ENCODE peak calls at places on chromosomes 4 and X, in nine cellular contexts. One of them, this sample, is unnamed.

GRCh38 chr4:173538148-173538902 is 8.3 kb upstream of the HAND2 start:
- DNase-seq in choroid plexus epithelial cell: no peak
- DNase-seq in bronchial epithelial cell: no peak
- DNase-seq in astrocyte of the cerebellum: no peak
- DNase-seq in CD8-positive, alpha-beta T cell: no peak
- DNase-seq in transverse colon: no peak
- DNase-seq in GM13976: no peak
- DNase-seq in GM13977: no peak
- DNase-seq in fibroblast of the aortic adventitia: peak
- DNase-seq in this sample: no peak

GRCh38 chr4:108359130-108359709 is 190.5 kb upstream of the LEF1 start:
- DNase-seq in choroid plexus epithelial cell: no peak
- DNase-seq in bronchial epithelial cell: no peak
- DNase-seq in astrocyte of the cerebellum: no peak
- DNase-seq in CD8-positive, alpha-beta T cell: peak
- DNase-seq in transverse colon: no peak
- DNase-seq in GM13976: no peak
- DNase-seq in GM13977: no peak
- DNase-seq in fibroblast of the aortic adventitia: no peak
- DNase-seq in this sample: no peak

GRCh38 chrX:111490683-111491082 is 20.8 kb upstream of the SERTM2 start:
- DNase-seq in choroid plexus epithelial cell: no peak
- DNase-seq in bronchial epithelial cell: no peak
- DNase-seq in astrocyte of the cerebellum: no peak
- DNase-seq in CD8-positive, alpha-beta T cell: no peak
- DNase-seq in transverse colon: no peak
- DNase-seq in GM13976: no peak
- DNase-seq in GM13977: no peak
- DNase-seq in fibroblast of the aortic adventitia: no peak
- DNase-seq in this sample: no peak

GRCh38 chrX:66046612-66047235 is 6.8 kb upstream of the VSIG4 start:
- DNase-seq in choroid plexus epithelial cell: no peak
- DNase-seq in bronchial epithelial cell: no peak
- DNase-seq in astrocyte of the cerebellum: no peak
- DNase-seq in CD8-positive, alpha-beta T cell: no peak
- DNase-seq in transverse colon: no peak
- DNase-seq in GM13976: no peak
- DNase-seq in GM13977: peak
- DNase-seq in fibroblast of the aortic adventitia: no peak
- DNase-seq in this sample: no peak

GRCh38 chr4:183249854-183250253 is 70.2 kb downstream of the CLDN22 start:
- DNase-seq in choroid plexus epithelial cell: peak
- DNase-seq in bronchial epithelial cell: peak
- DNase-seq in astrocyte of the cerebellum: peak
- DNase-seq in CD8-positive, alpha-beta T cell: no peak
- DNase-seq in transverse colon: peak
- DNase-seq in GM13976: peak
- DNase-seq in GM13977: peak
- DNase-seq in fibroblast of the aortic adventitia: peak
- DNase-seq in this sample: peak

GRCh38 chr4:6504900-6505496 is 32.6 kb upstream of the PPP2R2C start:
- DNase-seq in choroid plexus epithelial cell: peak
- DNase-seq in bronchial epithelial cell: no peak
- DNase-seq in astrocyte of the cerebellum: no peak
- DNase-seq in CD8-positive, alpha-beta T cell: no peak
- DNase-seq in transverse colon: no peak
- DNase-seq in GM13976: no peak
- DNase-seq in GM13977: no peak
- DNase-seq in fibroblast of the aortic adventitia: no peak
- DNase-seq in this sample: peak

GRCh38 chrX:11040405-11040804 is 70.7 kb upstream of the HCCS start:
- DNase-seq in choroid plexus epithelial cell: peak
- DNase-seq in bronchial epithelial cell: no peak
- DNase-seq in astrocyte of the cerebellum: no peak
- DNase-seq in CD8-positive, alpha-beta T cell: no peak
- DNase-seq in transverse colon: no peak
- DNase-seq in GM13976: no peak
- DNase-seq in GM13977: no peak
- DNase-seq in fibroblast of the aortic adventitia: peak
- DNase-seq in this sample: no peak

GRCh38 chr4:84239278-84239845 is 259.7 kb downstream of the NKX6-1 start:
- DNase-seq in choroid plexus epithelial cell: no peak
- DNase-seq in bronchial epithelial cell: no peak
- DNase-seq in astrocyte of the cerebellum: no peak
- DNase-seq in CD8-positive, alpha-beta T cell: no peak
- DNase-seq in transverse colon: no peak
- DNase-seq in GM13976: no peak
- DNase-seq in GM13977: no peak
- DNase-seq in fibroblast of the aortic adventitia: no peak
- DNase-seq in this sample: no peak

GRCh38 chr4:87530868-87531267 is 1.7 kb upstream of the SPARCL1 start:
- DNase-seq in choroid plexus epithelial cell: peak
- DNase-seq in bronchial epithelial cell: peak
- DNase-seq in astrocyte of the cerebellum: peak
- DNase-seq in CD8-positive, alpha-beta T cell: no peak
- DNase-seq in transverse colon: peak
- DNase-seq in GM13976: no peak
- DNase-seq in GM13977: no peak
- DNase-seq in fibroblast of the aortic adventitia: peak
- DNase-seq in this sample: peak

GRCh38 chr4:123121241-123121907 is 199.0 kb upstream of the NUDT6 start:
- DNase-seq in choroid plexus epithelial cell: peak
- DNase-seq in bronchial epithelial cell: peak
- DNase-seq in astrocyte of the cerebellum: no peak
- DNase-seq in CD8-positive, alpha-beta T cell: no peak
- DNase-seq in transverse colon: no peak
- DNase-seq in GM13976: no peak
- DNase-seq in GM13977: no peak
- DNase-seq in fibroblast of the aortic adventitia: no peak
- DNase-seq in this sample: peak

GRCh38 chrX:50448565-50448964 is 22.1 kb downstream of the DGKK start:
- DNase-seq in choroid plexus epithelial cell: no peak
- DNase-seq in bronchial epithelial cell: peak
- DNase-seq in astrocyte of the cerebellum: no peak
- DNase-seq in CD8-positive, alpha-beta T cell: no peak
- DNase-seq in transverse colon: peak
- DNase-seq in GM13976: no peak
- DNase-seq in GM13977: no peak
- DNase-seq in fibroblast of the aortic adventitia: no peak
- DNase-seq in this sample: no peak

GRCh38 chr4:48944252-48944651 is 37.7 kb upstream of the OCIAD2 start:
- DNase-seq in choroid plexus epithelial cell: no peak
- DNase-seq in bronchial epithelial cell: peak
- DNase-seq in astrocyte of the cerebellum: no peak
- DNase-seq in CD8-positive, alpha-beta T cell: no peak
- DNase-seq in transverse colon: peak
- DNase-seq in GM13976: no peak
- DNase-seq in GM13977: no peak
- DNase-seq in fibroblast of the aortic adventitia: no peak
- DNase-seq in this sample: peak

GRCh38 chrX:77346859-77347258 is 100.3 kb upstream of the FGF16 start:
- DNase-seq in choroid plexus epithelial cell: no peak
- DNase-seq in bronchial epithelial cell: no peak
- DNase-seq in astrocyte of the cerebellum: no peak
- DNase-seq in CD8-positive, alpha-beta T cell: no peak
- DNase-seq in transverse colon: no peak
- DNase-seq in GM13976: no peak
- DNase-seq in GM13977: no peak
- DNase-seq in fibroblast of the aortic adventitia: peak
- DNase-seq in this sample: no peak

GRCh38 chr4:153488719-153489384 is 22.7 kb downstream of the TMEM131L start:
- DNase-seq in choroid plexus epithelial cell: no peak
- DNase-seq in bronchial epithelial cell: no peak
- DNase-seq in astrocyte of the cerebellum: no peak
- DNase-seq in CD8-positive, alpha-beta T cell: no peak
- DNase-seq in transverse colon: no peak
- DNase-seq in GM13976: no peak
- DNase-seq in GM13977: no peak
- DNase-seq in fibroblast of the aortic adventitia: no peak
- DNase-seq in this sample: peak

GRCh38 chr4:14926368-14926767 is 75.9 kb upstream of the CPEB2 start:
- DNase-seq in choroid plexus epithelial cell: no peak
- DNase-seq in bronchial epithelial cell: no peak
- DNase-seq in astrocyte of the cerebellum: no peak
- DNase-seq in CD8-positive, alpha-beta T cell: no peak
- DNase-seq in transverse colon: no peak
- DNase-seq in GM13976: no peak
- DNase-seq in GM13977: no peak
- DNase-seq in fibroblast of the aortic adventitia: no peak
- DNase-seq in this sample: no peak

GRCh38 chr4:153962311-153963039 is 173.6 kb upstream of the SFRP2 start:
- DNase-seq in choroid plexus epithelial cell: no peak
- DNase-seq in bronchial epithelial cell: no peak
- DNase-seq in astrocyte of the cerebellum: no peak
- DNase-seq in CD8-positive, alpha-beta T cell: no peak
- DNase-seq in transverse colon: no peak
- DNase-seq in GM13976: no peak
- DNase-seq in GM13977: no peak
- DNase-seq in fibroblast of the aortic adventitia: no peak
- DNase-seq in this sample: no peak

GRCh38 chrX:47572773-47573333 is 9.4 kb upstream of the TIMP1 start:
- DNase-seq in choroid plexus epithelial cell: no peak
- DNase-seq in bronchial epithelial cell: no peak
- DNase-seq in astrocyte of the cerebellum: no peak
- DNase-seq in CD8-positive, alpha-beta T cell: no peak
- DNase-seq in transverse colon: no peak
- DNase-seq in GM13976: no peak
- DNase-seq in GM13977: no peak
- DNase-seq in fibroblast of the aortic adventitia: no peak
- DNase-seq in this sample: no peak
- TF ChIP-seq CTCF in choroid plexus epithelial cell: no peak
- TF ChIP-seq CTCF in bronchial epithelial cell: no peak
- TF ChIP-seq CTCF in astrocyte of the cerebellum: no peak
- TF ChIP-seq CTCF in CD8-positive, alpha-beta T cell: no peak
- TF ChIP-seq CTCF in transverse colon: no peak
- TF ChIP-seq CTCF in GM13976: no peak
- TF ChIP-seq CTCF in GM13977: no peak
- TF ChIP-seq CTCF in fibroblast of the aortic adventitia: no peak
- TF ChIP-seq CTCF in this sample: no peak

GRCh38 chr4:110195561-110196205 is 2.7 kb downstream of the ELOVL6 start:
- DNase-seq in choroid plexus epithelial cell: peak
- DNase-seq in bronchial epithelial cell: peak
- DNase-seq in astrocyte of the cerebellum: no peak
- DNase-seq in CD8-positive, alpha-beta T cell: peak
- DNase-seq in transverse colon: no peak
- DNase-seq in GM13976: peak
- DNase-seq in GM13977: peak
- DNase-seq in fibroblast of the aortic adventitia: peak
- DNase-seq in this sample: peak

GRCh38 chr4:110196206-110196870 is 2.1 kb downstream of the ELOVL6 start:
- DNase-seq in choroid plexus epithelial cell: peak
- DNase-seq in bronchial epithelial cell: no peak
- DNase-seq in astrocyte of the cerebellum: no peak
- DNase-seq in CD8-positive, alpha-beta T cell: peak
- DNase-seq in transverse colon: peak
- DNase-seq in GM13976: peak
- DNase-seq in GM13977: peak
- DNase-seq in fibroblast of the aortic adventitia: peak
- DNase-seq in this sample: peak

GRCh38 chr4:110197421-110198398 is 705 bp downstream of the ELOVL6 start:
- DNase-seq in choroid plexus epithelial cell: peak
- DNase-seq in bronchial epithelial cell: no peak
- DNase-seq in astrocyte of the cerebellum: no peak
- DNase-seq in CD8-positive, alpha-beta T cell: peak
- DNase-seq in transverse colon: peak
- DNase-seq in GM13976: peak
- DNase-seq in GM13977: peak
- DNase-seq in fibroblast of the aortic adventitia: peak
- DNase-seq in this sample: peak

GRCh38 chr4:110198472-110199419 is at the start of gene ELOVL6:
- DNase-seq in choroid plexus epithelial cell: peak
- DNase-seq in bronchial epithelial cell: peak
- DNase-seq in astrocyte of the cerebellum: peak
- DNase-seq in CD8-positive, alpha-beta T cell: peak
- DNase-seq in transverse colon: peak
- DNase-seq in GM13976: peak
- DNase-seq in GM13977: peak
- DNase-seq in fibroblast of the aortic adventitia: peak
- DNase-seq in this sample: peak

GRCh38 chr4:110196871-110197420 is 1.5 kb downstream of the ELOVL6 start:
- DNase-seq in choroid plexus epithelial cell: peak
- DNase-seq in bronchial epithelial cell: no peak
- DNase-seq in astrocyte of the cerebellum: no peak
- DNase-seq in CD8-positive, alpha-beta T cell: peak
- DNase-seq in transverse colon: peak
- DNase-seq in GM13976: peak
- DNase-seq in GM13977: peak
- DNase-seq in fibroblast of the aortic adventitia: peak
- DNase-seq in this sample: peak
- TF ChIP-seq CTCF in choroid plexus epithelial cell: no peak
- TF ChIP-seq CTCF in bronchial epithelial cell: no peak
- TF ChIP-seq CTCF in astrocyte of the cerebellum: no peak
- TF ChIP-seq CTCF in CD8-positive, alpha-beta T cell: no peak
- TF ChIP-seq CTCF in transverse colon: no peak
- TF ChIP-seq CTCF in GM13976: no peak
- TF ChIP-seq CTCF in GM13977: no peak
- TF ChIP-seq CTCF in fibroblast of the aortic adventitia: no peak
- TF ChIP-seq CTCF in this sample: no peak

GRCh38 chrX:12076046-12076445 is 62.2 kb upstream of the FRMPD4 start:
- DNase-seq in choroid plexus epithelial cell: peak
- DNase-seq in bronchial epithelial cell: peak
- DNase-seq in astrocyte of the cerebellum: no peak
- DNase-seq in CD8-positive, alpha-beta T cell: no peak
- DNase-seq in transverse colon: no peak
- DNase-seq in GM13976: no peak
- DNase-seq in GM13977: no peak
- DNase-seq in fibroblast of the aortic adventitia: peak
- DNase-seq in this sample: peak

GRCh38 chrX:12080265-12080664 is 58.0 kb upstream of the FRMPD4 start:
- DNase-seq in choroid plexus epithelial cell: peak
- DNase-seq in bronchial epithelial cell: peak
- DNase-seq in astrocyte of the cerebellum: no peak
- DNase-seq in CD8-positive, alpha-beta T cell: no peak
- DNase-seq in transverse colon: no peak
- DNase-seq in GM13976: peak
- DNase-seq in GM13977: peak
- DNase-seq in fibroblast of the aortic adventitia: peak
- DNase-seq in this sample: peak
- TF ChIP-seq CTCF in choroid plexus epithelial cell: peak
- TF ChIP-seq CTCF in bronchial epithelial cell: peak
- TF ChIP-seq CTCF in astrocyte of the cerebellum: peak
- TF ChIP-seq CTCF in CD8-positive, alpha-beta T cell: no peak
- TF ChIP-seq CTCF in transverse colon: peak
- TF ChIP-seq CTCF in GM13976: peak
- TF ChIP-seq CTCF in GM13977: peak
- TF ChIP-seq CTCF in fibroblast of the aortic adventitia: peak
- TF ChIP-seq CTCF in this sample: peak

GRCh38 chr4:79632114-79632513 is 224.1 kb upstream of the GK2 start:
- DNase-seq in choroid plexus epithelial cell: no peak
- DNase-seq in bronchial epithelial cell: peak
- DNase-seq in astrocyte of the cerebellum: no peak
- DNase-seq in CD8-positive, alpha-beta T cell: no peak
- DNase-seq in transverse colon: no peak
- DNase-seq in GM13976: no peak
- DNase-seq in GM13977: no peak
- DNase-seq in fibroblast of the aortic adventitia: no peak
- DNase-seq in this sample: no peak
- TF ChIP-seq CTCF in choroid plexus epithelial cell: no peak
- TF ChIP-seq CTCF in bronchial epithelial cell: no peak
- TF ChIP-seq CTCF in astrocyte of the cerebellum: no peak
- TF ChIP-seq CTCF in CD8-positive, alpha-beta T cell: no peak
- TF ChIP-seq CTCF in transverse colon: no peak
- TF ChIP-seq CTCF in GM13976: no peak
- TF ChIP-seq CTCF in GM13977: no peak
- TF ChIP-seq CTCF in fibroblast of the aortic adventitia: no peak
- TF ChIP-seq CTCF in this sample: no peak

This sample was measured in astrocyte of the spinal cord.